ENCODE peak calls at places on chromosome 3, in nine cellular contexts. G is CD8-positive, alpha-beta T cell; Y is RWPE1; E is uterus; X is endothelial cell; K is upper lobe of left lung; A is dorsolateral prefrontal cortex; S is fibroblast of lung; W is left lung. U is an unnamed sample.

GRCh38 chr3:150763841-150764483 is 993 bp upstream of the SIAH2 start:
- DNase-seq in K (peak), X (peak), W (peak), A (peak), Y (peak), G (no peak), E (peak), S (peak), U (no peak)

GRCh38 chr3:52217409-52217805 is 8.0 kb downstream of the TLR9 start:
- DNase-seq in K (no peak), E (no peak), Y (no peak), G (no peak), A (no peak), S (no peak), X (no peak), W (no peak), U (no peak)

GRCh38 chr3:157650699-157651098 is 147.5 kb upstream of the VEPH1 start:
- DNase-seq in W (no peak), X (no peak), Y (no peak), S (no peak), E (no peak), G (no peak), K (no peak), A (no peak), U (no peak)

GRCh38 chr3:11530153-11530721 is 113.5 kb downstream of the VGLL4 start:
- DNase-seq in A (peak), W (no peak), Y (peak), S (peak), K (no peak), G (no peak), X (no peak), E (no peak), U (no peak)

GRCh38 chr3:114848643-114849350 is 298.3 kb downstream of the ZBTB20 start:
- DNase-seq in X (no peak), G (no peak), W (no peak), K (no peak), Y (no peak), E (no peak), A (peak), S (no peak), U (no peak)

GRCh38 chr3:32438596-32439344 is 47.1 kb downstream of the CMTM7 start:
- DNase-seq in Y (no peak), K (no peak), G (peak), A (no peak), W (no peak), S (peak), X (no peak), E (no peak), U (peak)

GRCh38 chr3:168443967-168444366 is 348.2 kb upstream of the GOLIM4 start:
- DNase-seq in E (no peak), A (no peak), S (no peak), G (no peak), K (no peak), X (no peak), Y (no peak), W (no peak), U (no peak)

GRCh38 chr3:146577662-146578061 is 27.5 kb downstream of the PLSCR5 start:
- DNase-seq in G (no peak), W (no peak), E (peak), X (no peak), K (no peak), A (peak), Y (peak), S (peak), U (no peak)

GRCh38 chr3:56702487-56703315 is 19.6 kb upstream of the TASOR start:
- DNase-seq in W (no peak), K (no peak), E (peak), Y (peak), S (peak), G (peak), A (peak), X (peak), U (no peak)

GRCh38 chr3:33746412-33747116 is 28.5 kb upstream of the CLASP2 start:
- DNase-seq in S (no peak), A (no peak), E (no peak), X (no peak), W (no peak), G (no peak), K (no peak), Y (no peak), U (no peak)

GRCh38 chr3:136247436-136247835 is 2.7 kb upstream of the PCCB start:
- DNase-seq in Y (no peak), K (no peak), G (no peak), X (no peak), E (no peak), S (no peak), A (no peak), W (no peak), U (no peak)

GRCh38 chr3:131658771-131659170 is 156.0 kb upstream of the MRPL3 start:
- DNase-seq in Y (no peak), K (no peak), A (no peak), W (no peak), G (no peak), S (no peak), X (no peak), E (no peak), U (no peak)

GRCh38 chr3:126208182-126208581 is 27.8 kb upstream of the ALDH1L1 start:
- DNase-seq in G (no peak), K (no peak), X (no peak), S (no peak), W (no peak), A (no peak), E (no peak), Y (no peak), U (no peak)

GRCh38 chr3:185253645-185254410 is at the start of gene EHHADH:
- DNase-seq in W (peak), X (peak), S (peak), Y (peak), A (peak), E (peak), K (peak), G (peak), U (no peak)

GRCh38 chr3:132867956-132868355 is 145.7 kb upstream of the NPHP3 start:
- DNase-seq in A (no peak), X (no peak), W (no peak), G (no peak), E (no peak), S (peak), K (no peak), Y (no peak), U (no peak)

GRCh38 chr3:12916159-12916558 is 74.8 kb upstream of the RPL32 start:
- DNase-seq in S (no peak), Y (no peak), E (no peak), G (peak), A (no peak), W (no peak), K (no peak), X (no peak), U (no peak)

GRCh38 chr3:134892317-134892716 is 97.3 kb downstream of the EPHB1 start:
- DNase-seq in Y (no peak), A (no peak), E (no peak), K (no peak), X (no peak), S (no peak), G (no peak), W (no peak), U (no peak)

GRCh38 chr3:99747915-99748314 is 69.7 kb upstream of the CMSS1 start:
- DNase-seq in K (no peak), S (peak), G (no peak), W (no peak), E (no peak), Y (peak), A (no peak), X (peak), U (no peak)

GRCh38 chr3:114525278-114525677 is 231.4 kb downstream of the TIGIT start:
- DNase-seq in E (no peak), X (no peak), G (no peak), W (no peak), A (no peak), Y (no peak), K (no peak), S (no peak), U (no peak)

GRCh38 chr3:30583973-30584372 is 22.4 kb upstream of the TGFBR2 start:
- DNase-seq in G (no peak), K (no peak), W (no peak), A (no peak), Y (no peak), E (no peak), X (no peak), S (no peak), U (no peak)

GRCh38 chr3:67384790-67385397 is 269.5 kb downstream of the SUCLG2 start:
- DNase-seq in Y (no peak), S (peak), W (no peak), G (no peak), A (peak), E (no peak), X (peak), K (no peak), U (peak)

GRCh38 chr3:35194666-35195065 is 444.7 kb upstream of the ARPP21 start:
- DNase-seq in K (no peak), W (no peak), X (no peak), G (no peak), S (peak), A (no peak), E (no peak), Y (no peak), U (no peak)

DNA sequence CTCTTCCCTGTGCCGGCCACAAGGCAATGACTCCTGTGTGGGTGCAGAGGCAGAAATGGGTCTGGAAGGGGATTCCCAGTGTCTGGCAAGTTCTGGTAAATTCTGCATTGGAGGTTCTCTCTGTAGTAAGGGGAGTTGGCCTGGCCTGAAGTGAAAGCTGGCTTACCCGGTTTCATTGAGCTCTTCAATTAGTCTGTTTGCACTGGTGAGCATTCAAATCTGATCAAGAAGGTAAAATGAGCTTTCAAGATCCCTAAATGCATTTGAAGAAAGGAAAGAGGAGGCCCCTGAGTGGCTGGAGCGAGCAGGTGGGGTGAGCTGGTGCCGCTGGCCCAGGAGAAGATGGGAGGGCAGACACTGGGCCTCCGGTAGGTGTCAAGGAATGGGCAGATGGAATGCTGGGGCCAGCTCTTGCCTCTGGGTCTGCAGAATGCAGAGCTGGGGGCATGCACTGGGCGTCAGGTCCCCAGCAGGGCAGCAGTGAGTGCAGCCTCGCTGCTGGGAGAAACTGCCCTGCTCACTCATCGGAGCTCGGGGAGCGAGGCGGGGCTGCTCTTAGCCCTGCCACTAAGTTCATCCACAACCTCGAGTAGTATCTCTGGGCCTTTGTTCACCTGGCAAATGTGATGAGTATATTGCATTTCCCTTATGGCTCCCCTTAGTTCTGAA is 13.8 kb downstream of the NRROS start:
- DNase-seq in K (no peak), E (no peak), A (no peak), X (no peak), W (no peak), G (no peak), S (no peak), Y (no peak), U (no peak)
- TF ChIP-seq CTCF in K (no peak), E (no peak), A (no peak), X (no peak), W (no peak), G (no peak), S (no peak), Y (no peak), U (no peak)

DNA sequence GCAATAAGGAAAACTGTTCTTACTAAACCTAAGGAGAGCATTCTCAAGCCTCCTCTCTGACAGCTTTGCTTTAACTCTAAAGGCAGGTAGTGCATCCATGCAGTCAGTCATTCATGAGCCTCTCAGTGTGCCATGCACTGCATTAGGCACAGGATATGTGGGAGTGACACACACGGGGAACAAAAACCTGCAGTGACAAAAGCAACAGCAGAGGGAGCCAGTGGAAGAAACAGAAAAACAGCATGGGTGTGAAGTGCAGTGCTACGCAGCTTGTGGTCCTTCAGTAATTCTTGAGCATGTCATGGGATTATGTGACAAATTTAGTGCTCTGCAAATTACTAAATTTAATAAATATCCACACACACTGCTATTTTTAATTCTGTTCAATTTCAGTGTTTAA is 230.7 kb downstream of the BBX start:
- DNase-seq in X (peak), S (peak), W (no peak), Y (peak), G (no peak), K (no peak), E (no peak), A (peak), U (no peak)
- TF ChIP-seq CTCF in X (peak), S (peak), W (peak), Y (peak), G (no peak), K (peak), E (peak), A (peak), U (no peak)

GRCh38 chr3:179739816-179740594 is 87.2 kb downstream of the USP13 start:
- DNase-seq in Y (no peak), K (no peak), X (no peak), A (no peak), S (no peak), G (no peak), E (no peak), W (no peak), U (no peak)
- TF ChIP-seq CTCF in Y (no peak), K (no peak), X (no peak), A (no peak), S (no peak), G (no peak), E (no peak), W (no peak), U (no peak)

GRCh38 chr3:94525039-94525438 is 462.2 kb downstream of the NSUN3 start:
- DNase-seq in E (no peak), A (no peak), W (no peak), X (no peak), K (no peak), G (no peak), S (peak), Y (no peak), U (no peak)
- TF ChIP-seq CTCF in E (no peak), A (no peak), W (no peak), X (no peak), K (no peak), G (no peak), S (no peak), Y (no peak), U (peak)

GRCh38 chr3:49428697-49429100 is 425 bp downstream of the NICN1 start:
- DNase-seq in S (no peak), G (no peak), K (no peak), A (no peak), E (no peak), W (no peak), X (no peak), Y (no peak), U (no peak)
- TF ChIP-seq CTCF in S (no peak), G (no peak), K (no peak), A (no peak), E (no peak), W (no peak), X (no peak), Y (no peak), U (no peak)

DNA sequence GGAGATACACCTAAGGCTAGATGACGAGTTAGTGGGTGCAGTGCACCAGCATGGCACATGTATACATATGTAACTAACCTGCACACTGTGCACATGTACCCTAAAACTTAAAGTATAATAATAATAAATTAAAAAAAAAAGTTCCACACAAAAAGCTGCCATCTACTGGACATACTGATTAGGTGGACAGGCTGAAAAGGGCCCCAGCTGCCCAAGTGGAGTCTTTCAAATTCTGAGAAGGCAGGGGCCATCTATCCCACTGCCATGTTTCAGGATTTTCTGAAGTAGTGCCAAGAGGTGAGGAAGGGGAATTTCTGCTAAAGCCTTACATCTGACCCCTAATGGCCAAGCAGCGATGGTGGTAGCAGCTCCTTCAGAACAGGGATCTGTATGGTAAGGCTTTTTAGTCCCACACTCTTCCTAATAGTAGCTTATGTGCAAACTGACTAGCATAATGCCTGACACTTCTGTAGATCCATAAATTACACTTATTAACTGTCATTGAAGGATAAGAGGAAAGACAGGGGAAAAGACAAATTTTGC is 7.7 kb downstream of the FSTL1 start:
- DNase-seq in X (no peak), K (no peak), W (no peak), E (no peak), G (no peak), Y (no peak), A (no peak), S (no peak), U (no peak)
- TF ChIP-seq CTCF in X (peak), K (no peak), W (no peak), E (peak), G (no peak), Y (no peak), A (no peak), S (peak), U (no peak)

DNA sequence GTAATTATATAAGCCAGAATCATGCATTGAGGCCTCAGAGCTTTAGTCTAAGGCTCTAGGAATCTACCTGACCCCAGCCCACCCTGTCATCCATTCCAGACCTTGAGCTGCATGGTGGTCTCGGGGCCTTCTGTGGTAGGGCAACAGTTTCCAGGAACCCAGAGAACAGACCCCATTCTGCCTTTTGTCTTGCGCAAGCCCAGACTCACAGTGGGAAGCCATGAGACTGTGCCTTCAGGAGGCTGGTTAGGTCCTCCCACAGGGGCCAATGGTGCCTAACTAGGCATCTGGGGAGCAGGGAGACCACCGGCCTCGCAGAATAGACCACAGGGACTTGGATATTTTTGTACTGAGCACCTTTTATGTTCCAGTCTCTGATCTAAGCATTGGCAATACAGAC is 40.2 kb downstream of the MCF2L2 start:
- DNase-seq in S (no peak), K (no peak), Y (no peak), W (no peak), X (no peak), A (no peak), E (no peak), G (no peak), U (no peak)
- TF ChIP-seq CTCF in S (no peak), K (no peak), Y (no peak), W (no peak), X (no peak), A (no peak), E (no peak), G (no peak), U (no peak)

GRCh38 chr3:159818399-159818798 is 170.2 kb upstream of the IL12A start:
- DNase-seq in G (no peak), X (peak), A (peak), W (no peak), E (no peak), S (no peak), K (peak), Y (no peak), U (no peak)
- TF ChIP-seq CTCF in G (no peak), X (no peak), A (no peak), W (no peak), E (no peak), S (no peak), K (no peak), Y (no peak), U (no peak)

GRCh38 chr3:37806505-37807291 is 55.0 kb upstream of the CTDSPL start:
- DNase-seq in Y (no peak), G (no peak), K (peak), S (no peak), E (no peak), X (no peak), A (no peak), W (no peak), U (no peak)

GRCh38 chr3:37808656-37809055 is 53.0 kb upstream of the CTDSPL start:
- DNase-seq in K (no peak), G (no peak), S (no peak), W (no peak), Y (no peak), A (no peak), E (no peak), X (no peak), U (no peak)

GRCh38 chr3:37800022-37800493 is 61.6 kb upstream of the CTDSPL start:
- DNase-seq in G (no peak), X (no peak), K (no peak), W (no peak), A (no peak), S (peak), E (no peak), Y (no peak), U (no peak)

GRCh38 chr3:37801966-37802365 is 59.7 kb upstream of the CTDSPL start:
- DNase-seq in X (no peak), A (no peak), K (no peak), G (no peak), Y (no peak), S (no peak), W (no peak), E (no peak), U (no peak)

GRCh38 chr3:37803726-37804469 is 57.8 kb upstream of the CTDSPL start:
- DNase-seq in E (no peak), X (no peak), S (no peak), W (no peak), Y (no peak), K (no peak), A (no peak), G (no peak), U (no peak)
- TF ChIP-seq CTCF in E (no peak), X (no peak), S (no peak), W (no peak), Y (no peak), K (no peak), A (no peak), G (no peak), U (no peak)

U was measured in mesothelial cell of epicardium.